ENCODE peak calls at places on chromosomes 2 and 18, in seven cellular contexts. X, Y, I, G, Z, K and H are unnamed samples.

GRCh38 chr2:208984376-208985100 is 439.3 kb upstream of the MAP2 start:
- DNase-seq in I (no peak), K (no peak), Z (no peak), X (no peak), Y (no peak), G (no peak), H (no peak)

GRCh38 chr18:34660572-34660971 is 49.5 kb upstream of the DTNA start:
- DNase-seq in Z (no peak), Y (no peak), I (no peak), K (no peak), X (no peak), G (peak; percentile 19), H (no peak)

GRCh38 chr2:241612156-241613017 is 24.6 kb downstream of the THAP4 start:
- DNase-seq in I (no peak), K (no peak), Y (no peak), X (no peak), Z (no peak), G (no peak), H (no peak)

GRCh38 chr2:122734756-122735155 is 979.3 kb downstream of the TSN start:
- DNase-seq in X (no peak), I (no peak), Z (no peak), K (no peak), Y (no peak), G (no peak), H (no peak)

GRCh38 chr18:37590346-37590745 is 24.7 kb upstream of the CELF4 start:
- DNase-seq in G (no peak), Z (no peak), X (no peak), K (no peak), Y (no peak), I (no peak), H (no peak)

GRCh38 chr2:240983361-240983995 is 14.9 kb upstream of the SNED1 start:
- DNase-seq in G (peak; percentile 70), K (no peak), Z (peak; percentile 72), X (peak; percentile 41), I (peak; percentile 74), Y (peak; percentile 81), H (no peak)

GRCh38 chr2:605674-606608 is 71.3 kb downstream of the TMEM18 start:
- DNase-seq in K (no peak), Y (no peak), Z (no peak), I (no peak), X (no peak), G (no peak), H (peak; percentile 60)

GRCh38 chr2:20672191-20672951 is 5.4 kb downstream of the GDF7 start:
- DNase-seq in I (no peak), Z (no peak), K (no peak), X (no peak), Y (no peak), G (no peak), H (no peak)

GRCh38 chr2:149409506-149409905 is 79.1 kb downstream of the LYPD6 start:
- DNase-seq in I (no peak), Z (no peak), K (no peak), G (no peak), X (no peak), Y (no peak), H (no peak)

GRCh38 chr2:88483200-88483599 is 30.7 kb upstream of the FOXI3 start:
- DNase-seq in Z (no peak), I (no peak), Y (no peak), G (no peak), K (no peak), X (no peak), H (no peak)

GRCh38 chr2:138016703-138017102 is 52.4 kb downstream of the HNMT start:
- DNase-seq in G (no peak), K (no peak), I (no peak), Y (no peak), Z (no peak), X (no peak), H (no peak)

GRCh38 chr2:94881070-94881469 is 9.8 kb downstream of the TEKT4 start:
- DNase-seq in X (no peak), Y (no peak), I (no peak), G (no peak), K (no peak), Z (no peak), H (no peak)

GRCh38 chr2:11123001-11123809 is 32.1 kb upstream of the SLC66A3 start:
- DNase-seq in I (no peak), X (no peak), Z (no peak), Y (no peak), K (no peak), G (no peak), H (no peak)

GRCh38 chr2:147046473-147046872 is 798.4 kb upstream of the ACVR2A start:
- DNase-seq in G (no peak), Z (no peak), K (no peak), I (no peak), X (no peak), Y (no peak), H (no peak)

GRCh38 chr18:48860276-48861180 is 90.2 kb downstream of the SMAD7 start:
- DNase-seq in K (no peak), Y (no peak), Z (no peak), I (no peak), X (no peak), G (no peak), H (no peak)

GRCh38 chr2:168685619-168686453 is 116.6 kb upstream of the NOSTRIN start:
- DNase-seq in Y (no peak), I (no peak), Z (no peak), K (no peak), X (no peak), G (no peak), H (no peak)

GRCh38 chr2:51000849-51001617 is 30.9 kb downstream of the NRXN1 start:
- DNase-seq in K (no peak), Y (no peak), I (no peak), Z (no peak), X (no peak), G (no peak), H (no peak)

DNA sequence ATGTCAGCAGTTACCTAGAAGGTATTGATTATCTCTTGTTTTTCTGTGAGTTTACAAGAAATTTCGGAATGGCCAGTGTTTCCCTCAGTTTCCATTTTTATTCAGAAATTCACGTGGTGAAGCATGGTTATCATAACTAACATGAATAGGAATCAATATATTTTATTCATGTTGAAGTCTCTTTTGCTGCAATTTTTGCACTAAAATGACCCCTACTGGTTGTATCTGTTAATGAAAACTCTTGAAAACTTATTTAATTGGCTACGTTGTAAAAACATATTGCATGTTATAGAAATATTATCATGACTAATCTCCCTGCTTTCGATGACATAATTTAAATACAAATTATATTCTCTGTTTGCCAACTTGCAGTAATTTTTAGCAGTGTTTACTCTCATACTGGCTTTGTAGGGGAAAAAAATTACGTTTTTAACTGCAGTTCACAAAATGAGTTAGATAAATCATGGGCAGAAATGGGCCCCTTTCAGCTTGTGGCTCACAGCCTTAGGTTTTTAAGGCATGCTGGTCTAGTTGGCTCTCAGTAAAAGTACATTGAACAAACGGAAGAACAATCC is 3.5 kb downstream of the CRIM1 start:
- DNase-seq in G (no peak), K (no peak), Y (no peak), Z (no peak), I (peak; percentile 38), X (no peak), H (no peak)
- H3K4me3 ChIP-seq in G (no peak overlapping the region), K (peak overlapping the region; percentile 93), Y (peak overlapping the region; percentile 87), Z (no peak overlapping the region), I (peak overlapping the region; percentile 81), X (no peak overlapping the region), H (peak overlapping the region; percentile 97)

GRCh38 chr2:212926948-212927347 is 224.5 kb downstream of the IKZF2 start:
- DNase-seq in Z (no peak), K (no peak), I (no peak), G (peak; percentile 55), X (no peak), Y (no peak), H (no peak)
- H3K27ac ChIP-seq in Z (no peak overlapping the region), K (peak overlapping the region; percentile 19), I (no peak overlapping the region), G (peak overlapping the region; percentile 54), X (no peak overlapping the region), Y (no peak overlapping the region), H (no peak overlapping the region)

GRCh38 chr2:74232426-74232825 is 34.0 kb downstream of the MTHFD2 start:
- DNase-seq in Z (no peak), I (no peak), K (no peak), X (no peak), Y (no peak), G (no peak), H (no peak)
- TF ChIP-seq CTCF in Z (no peak), I (no peak), K (no peak), X (no peak), Y (no peak), G (no peak), H (no peak)

DNA sequence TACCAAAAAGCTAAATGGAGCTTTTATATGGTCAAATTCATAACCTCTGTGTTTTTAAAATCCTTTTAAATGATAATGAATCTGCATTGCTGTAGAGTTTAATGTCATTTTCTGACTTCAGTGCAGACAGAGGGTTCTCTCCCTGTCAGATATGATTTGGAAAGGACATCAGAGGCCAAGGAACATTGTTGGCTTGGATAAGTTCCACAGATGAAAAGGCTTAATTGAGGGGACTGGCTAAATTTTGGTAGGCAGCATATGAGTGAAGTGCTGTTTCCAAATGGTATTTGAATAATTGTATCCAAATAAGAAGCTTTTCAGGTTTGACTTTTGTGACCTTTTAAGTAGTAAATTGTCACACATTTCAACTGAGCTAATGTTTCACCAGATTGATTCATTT is 124.6 kb upstream of the KCNH7 start:
- DNase-seq in I (no peak), G (no peak), Y (no peak), Z (no peak), K (no peak), X (no peak), H (no peak)
- H3K4me3 ChIP-seq in I (no peak overlapping the region), G (no peak overlapping the region), Y (no peak overlapping the region), Z (no peak overlapping the region), K (no peak overlapping the region), X (no peak overlapping the region), H (no peak overlapping the region)

DNA sequence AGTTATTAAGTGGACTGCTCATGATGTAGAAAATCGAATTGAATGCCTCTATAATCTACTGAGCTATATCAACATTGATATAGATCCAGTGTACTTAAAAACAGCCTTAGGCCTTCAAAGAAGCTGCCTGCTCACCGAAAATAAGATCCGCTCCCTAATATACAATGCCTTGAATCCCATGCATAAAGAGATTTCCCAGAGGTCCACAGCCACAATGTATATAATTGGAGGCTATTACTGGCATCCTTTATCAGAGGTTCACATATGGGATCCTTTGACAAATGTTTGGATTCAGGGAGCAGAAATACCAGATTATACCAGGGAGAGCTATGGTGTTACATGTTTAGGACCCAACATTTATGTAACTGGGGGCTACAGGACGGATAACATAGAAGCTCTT is 2.0 kb downstream of the KLHL23 start:
- DNase-seq in G (no peak), I (no peak), K (no peak), Y (no peak), Z (no peak), X (no peak), H (no peak)
- H3K27ac ChIP-seq in G (no peak overlapping the region), I (no peak overlapping the region), K (no peak overlapping the region), Y (no peak overlapping the region), Z (no peak overlapping the region), X (no peak overlapping the region), H (no peak overlapping the region)